ENCODE peak calls at places on chromosome 3, in five cellular contexts. T is gastrocnemius medialis, N is breast epithelium, O is uterus, X is erythroblast. G is an unnamed sample.

GRCh38 chr3:4421121-4421520 is 45.9 kb downstream of the SUMF1 start:
- DNase-seq in T (no peak), N (no peak), O (no peak), X (peak; percentile 33), G (peak; percentile 57)

GRCh38 chr3:16048435-16049318 is 125.8 kb upstream of the GALNT15 start:
- DNase-seq in T (peak; percentile 61), N (no peak), O (no peak), X (peak; percentile 51), G (peak; percentile 37)

GRCh38 chr3:54342676-54343075 is 220.3 kb downstream of the CACNA2D3 start:
- DNase-seq in T (no peak), N (no peak), O (no peak), X (no peak), G (no peak)

GRCh38 chr3:44079916-44080315 is 161.8 kb upstream of the TOPAZ1 start:
- DNase-seq in T (no peak), N (no peak), O (no peak), X (no peak), G (no peak)

GRCh38 chr3:139388961-139389551 is 391 bp downstream of the COPB2 start:
- DNase-seq in T (no peak), N (no peak), O (no peak), X (peak; percentile 63), G (no peak)

GRCh38 chr3:96483781-96484180 is 330.6 kb upstream of the EPHA6 start:
- DNase-seq in T (no peak), N (no peak), O (no peak), X (no peak), G (no peak)

GRCh38 chr3:139629033-139629432 is 48.7 kb downstream of the NMNAT3 start:
- DNase-seq in T (no peak), N (no peak), O (no peak), X (peak; percentile 11), G (peak; percentile 11)

GRCh38 chr3:33877187-33877586 is 78.8 kb downstream of the PDCD6IP start:
- DNase-seq in T (no peak), N (no peak), O (no peak), X (no peak), G (no peak)

GRCh38 chr3:52896613-52897012 is 735 bp downstream of the STIMATE start:
- DNase-seq in T (no peak), N (no peak), O (no peak), X (no peak), G (no peak)

GRCh38 chr3:101913173-101913572 is 63.9 kb downstream of the NFKBIZ start:
- DNase-seq in T (no peak), N (no peak), O (no peak), X (no peak), G (no peak)

GRCh38 chr3:139772539-139773500 is 95.0 kb upstream of the NMNAT3 start:
- DNase-seq in T (no peak), N (no peak), O (no peak), X (no peak), G (no peak)

GRCh38 chr3:126181398-126181725 is 976 bp upstream of the ALDH1L1 start:
- DNase-seq in T (peak; percentile 32), N (no peak), O (no peak), X (no peak), G (no peak)
- TF ChIP-seq POLR2A in T (no peak), N (no peak), O (no peak), X (no peak), G (no peak)

DNA sequence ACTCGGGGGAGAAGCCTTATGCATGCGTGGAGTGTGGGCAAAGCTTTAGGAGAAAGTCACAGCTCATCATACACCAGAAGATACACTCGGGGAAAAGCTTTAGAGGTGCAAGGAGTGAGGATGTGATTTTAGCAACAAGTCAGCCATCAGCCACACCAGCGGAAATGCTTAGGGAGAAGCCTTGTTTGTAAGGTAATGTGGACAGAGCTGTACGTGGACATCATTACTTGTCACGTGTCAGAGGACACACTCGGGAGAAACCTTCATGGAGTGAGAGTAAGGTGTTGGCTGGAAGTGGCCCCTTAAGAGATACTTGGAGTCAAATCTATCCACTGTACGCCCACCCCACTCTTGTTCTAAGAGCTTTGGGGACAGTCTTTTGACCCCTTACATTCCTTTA is 28.7 kb downstream of the ZNF589 start:
- DNase-seq in T (no peak), N (no peak), O (no peak), X (no peak), G (no peak)
- TF ChIP-seq POLR2A in T (no peak), N (no peak), O (no peak), X (no peak), G (no peak)

GRCh38 chr3:185929192-185930151 is 8.3 kb downstream of the TRA2B start:
- DNase-seq in T (no peak), N (no peak), O (no peak), X (peak; percentile 19), G (no peak)
- TF ChIP-seq POLR2A in T (no peak), N (no peak), O (no peak), X (no peak), G (no peak)

GRCh38 chr3:150158974-150159625 is 188.4 kb upstream of the PFN2 start:
- DNase-seq in T (no peak), N (no peak), O (no peak), X (no peak), G (no peak)
- TF ChIP-seq POLR2A in T (no peak), N (no peak), O (no peak), X (no peak), G (no peak)

DNA sequence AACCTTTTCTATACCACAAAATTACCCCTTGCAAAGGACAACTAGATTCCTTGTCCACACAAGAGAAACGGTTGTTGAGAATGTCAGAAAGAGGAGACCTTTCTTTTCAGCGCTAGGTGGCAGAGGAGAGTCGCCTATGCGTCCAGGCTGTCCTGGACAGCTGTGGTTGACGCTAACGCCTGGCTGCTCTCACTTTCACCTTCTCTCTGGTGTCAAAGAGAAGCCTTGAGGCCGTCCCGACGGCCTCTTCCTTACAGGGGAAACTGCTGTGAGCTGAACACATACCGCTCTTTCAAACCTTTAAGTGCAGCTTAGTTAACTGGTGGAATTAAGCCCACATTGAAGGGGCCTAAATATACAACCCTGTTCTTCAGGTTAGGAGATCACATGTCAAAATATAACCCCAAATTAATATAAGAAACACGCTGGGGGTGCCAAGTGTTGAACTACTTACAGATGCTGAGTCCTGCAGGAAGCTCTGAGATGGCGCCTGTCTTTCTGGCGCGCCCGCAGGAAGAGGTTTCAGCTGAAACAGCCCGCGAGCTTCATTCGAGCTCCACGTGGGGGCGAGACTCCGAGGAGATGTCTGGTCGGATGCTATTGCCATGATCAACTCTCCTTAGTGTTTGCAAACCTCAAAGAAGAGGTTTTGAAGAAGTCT is 26.1 kb upstream of the KBTBD8 start:
- DNase-seq in T (peak; percentile 38), N (peak; percentile 55), O (peak; percentile 72), X (peak; percentile 84), G (peak; percentile 51)
- TF ChIP-seq POLR2A in T (no peak), N (no peak), O (no peak), X (no peak), G (no peak)

GRCh38 chr3:41961750-41962679 is at the start of gene ULK4:
- DNase-seq in T (peak; percentile 96), N (peak; percentile 94), O (peak; percentile 98), X (peak; percentile 99), G (peak; percentile 86)
- TF ChIP-seq POLR2A in T (no peak), N (no peak), O (peak; percentile 34), X (peak; percentile 64), G (peak; percentile 66)

DNA sequence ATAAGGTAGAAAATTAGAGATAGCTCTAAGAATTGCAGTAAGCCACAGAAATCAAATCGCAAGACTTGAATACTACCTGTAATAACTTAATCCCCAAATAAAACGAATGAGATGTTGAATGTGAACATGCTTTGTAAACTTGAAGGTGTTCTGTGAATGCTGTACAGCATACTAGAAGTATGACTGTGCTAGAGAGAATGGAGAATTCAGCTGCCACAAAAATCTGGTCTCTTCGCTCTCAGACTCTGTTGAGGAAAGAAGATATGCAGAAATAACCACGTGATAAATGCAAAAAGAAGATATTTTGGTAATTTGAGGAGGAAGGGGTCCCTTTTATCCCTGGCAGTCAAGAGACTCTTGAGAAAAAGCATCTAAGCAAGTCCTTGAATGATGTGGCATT is 37.3 kb downstream of the ZBTB38 start:
- DNase-seq in T (no peak), N (no peak), O (no peak), X (no peak), G (no peak)
- TF ChIP-seq POLR2A in T (no peak), N (no peak), O (no peak), X (no peak), G (no peak)

GRCh38 chr3:196792771-196793170 is 53.1 kb downstream of the PAK2 start:
- DNase-seq in T (peak; percentile 29), N (no peak), O (no peak), X (no peak), G (peak; percentile 28)
- TF ChIP-seq POLR2A in T (no peak), N (no peak), O (no peak), X (no peak), G (no peak)

DNA sequence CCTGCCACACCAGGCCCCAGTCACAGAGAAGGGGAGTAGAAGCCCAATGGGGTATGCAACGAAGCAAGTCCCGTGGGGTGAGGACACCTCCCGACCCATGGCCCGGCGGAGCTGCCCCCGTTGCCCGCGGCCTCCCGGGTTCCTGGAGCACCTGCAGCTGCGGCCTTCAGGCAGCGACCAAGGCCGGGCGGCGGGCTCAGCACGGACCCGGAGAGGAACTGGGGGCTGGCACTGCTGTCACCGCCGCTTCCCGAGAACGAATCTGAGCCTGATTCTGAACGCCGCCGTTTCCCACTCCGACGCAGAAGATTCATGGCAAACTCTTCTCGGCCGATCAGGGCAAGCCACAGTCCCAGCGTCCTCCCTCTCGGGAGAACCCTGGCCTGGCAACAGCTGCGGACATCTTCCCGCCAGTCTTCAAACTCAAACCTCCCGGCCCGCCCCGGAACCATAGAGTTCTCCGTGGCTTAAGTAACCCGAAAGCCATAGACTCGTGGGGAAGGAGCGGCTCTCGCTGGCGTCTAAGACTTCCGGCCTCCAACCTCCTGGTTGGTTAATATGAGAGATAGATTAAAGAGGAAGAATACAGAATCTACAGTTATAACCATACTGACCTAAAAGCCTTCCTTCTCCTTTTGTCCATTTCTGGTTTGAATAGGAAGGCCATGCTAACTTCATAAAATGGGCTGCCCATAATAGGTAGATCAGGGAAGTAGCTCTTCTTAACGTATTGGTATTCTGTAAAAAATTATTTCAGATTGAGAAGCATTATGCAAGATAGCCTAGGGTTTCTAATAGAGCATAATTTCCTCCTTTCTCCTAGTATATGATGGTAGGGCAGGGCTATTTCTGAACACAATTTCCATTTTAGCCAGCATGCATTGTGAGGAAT is at the start of gene POLQ:
- DNase-seq in T (peak; percentile 82), N (peak; percentile 85), O (peak; percentile 87), X (peak; percentile 96), G (peak; percentile 68)
- TF ChIP-seq POLR2A in T (no peak), N (no peak), O (no peak), X (peak; percentile 91), G (peak; percentile 56)